ENCODE peak calls at places on chromosomes 1 and 21, in four cellular contexts. Q is HepG2, O is K562, J is GM12878. S is an unnamed sample.

GRCh38 chr1:148333875-148334338 is 149.2 kb downstream of the PPIAL4G start:
- DNase-seq in Q (no peak), O (no peak), J (no peak), S (no peak)

GRCh38 chr21:28617300-28617699 is 375.4 kb downstream of the LTN1 start:
- DNase-seq in Q (no peak), O (no peak), J (no peak), S (no peak)

GRCh38 chr1:3283849-3284248 is 170.6 kb upstream of the ARHGEF16 start:
- DNase-seq in Q (peak), O (peak), J (no peak), S (peak)

GRCh38 chr1:39017266-39017665 is 8.9 kb upstream of the NDUFS5 start:
- DNase-seq in Q (no peak), O (no peak), J (no peak), S (no peak)

GRCh38 chr21:31248598-31248997 is 95.5 kb downstream of the TIAM1 start:
- DNase-seq in Q (no peak), O (no peak), J (no peak), S (no peak)

GRCh38 chr1:181033799-181034391 is at the start of gene MR1:
- DNase-seq in Q (peak), O (peak), J (peak), S (peak)

GRCh38 chr1:230503741-230504140 is 77.6 kb upstream of the PGBD5 start:
- DNase-seq in Q (no peak), O (no peak), J (no peak), S (no peak)

GRCh38 chr1:41613646-41614592 is 129.4 kb upstream of the EDN2 start:
- DNase-seq in Q (no peak), O (no peak), J (no peak), S (no peak)

GRCh38 chr1:37286881-37287280 is 187.5 kb upstream of the ZC3H12A start:
- DNase-seq in Q (no peak), O (no peak), J (no peak), S (no peak)

GRCh38 chr1:5408401-5408800 is 583.8 kb downstream of the NPHP4 start:
- DNase-seq in Q (no peak), O (no peak), J (no peak), S (no peak)

GRCh38 chr1:39841429-39841828 is 41.9 kb downstream of the TRIT1 start:
- DNase-seq in Q (no peak), O (no peak), J (no peak), S (no peak)

GRCh38 chr1:75672528-75673393 is 51.7 kb upstream of the ACADM start:
- DNase-seq in Q (peak), O (peak), J (no peak), S (peak)

GRCh38 chr1:172004671-172005070 is 163.4 kb downstream of the DNM3 start:
- DNase-seq in Q (no peak), O (no peak), J (no peak), S (no peak)

GRCh38 chr21:43986544-43987451 is 25.3 kb upstream of the TRAPPC10 start:
- DNase-seq in Q (no peak), O (no peak), J (no peak), S (no peak)

GRCh38 chr1:44531785-44532566 is 126.9 kb downstream of the RNF220 start:
- DNase-seq in Q (peak), O (peak), J (peak), S (no peak)

DNA sequence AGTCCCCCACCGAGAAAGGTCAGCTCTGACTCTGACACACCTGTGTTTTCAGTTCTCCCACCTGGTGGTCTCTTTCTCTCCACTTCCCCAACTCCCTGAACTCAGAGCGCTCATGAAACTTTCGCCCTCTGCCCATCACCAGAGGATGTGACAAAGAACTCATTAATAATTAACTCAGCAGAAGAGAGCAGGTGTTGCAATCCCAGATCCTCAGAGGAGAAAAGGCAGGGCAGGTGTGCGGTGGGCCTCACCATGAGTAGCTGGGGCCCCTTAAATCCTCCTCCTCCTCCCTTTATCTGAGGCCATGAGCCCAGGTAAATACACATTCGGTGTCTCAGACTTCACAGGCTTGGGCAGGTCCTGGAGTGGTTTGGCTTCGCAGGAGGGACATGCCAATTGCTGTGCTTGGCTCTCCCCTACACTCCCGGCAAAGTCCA is 1.7 kb upstream of the LAMB3 start:
- DNase-seq in Q (peak), O (no peak), J (no peak), S (no peak)
- TF ChIP-seq TARDBP in Q (no peak), O (no peak), J (no peak), S (no peak)

GRCh38 chr1:243550276-243550675 is 294.4 kb downstream of the SDCCAG8 start:
- DNase-seq in Q (no peak), O (no peak), J (no peak), S (no peak)

GRCh38 chr1:243549791-243550190 is 293.9 kb downstream of the SDCCAG8 start:
- DNase-seq in Q (no peak), O (no peak), J (no peak), S (no peak)

GRCh38 chr1:243548516-243548915 is 292.7 kb downstream of the SDCCAG8 start:
- DNase-seq in Q (no peak), O (no peak), J (no peak), S (no peak)

GRCh38 chr1:243547906-243548305 is 292.1 kb downstream of the SDCCAG8 start:
- DNase-seq in Q (no peak), O (no peak), J (no peak), S (no peak)

DNA sequence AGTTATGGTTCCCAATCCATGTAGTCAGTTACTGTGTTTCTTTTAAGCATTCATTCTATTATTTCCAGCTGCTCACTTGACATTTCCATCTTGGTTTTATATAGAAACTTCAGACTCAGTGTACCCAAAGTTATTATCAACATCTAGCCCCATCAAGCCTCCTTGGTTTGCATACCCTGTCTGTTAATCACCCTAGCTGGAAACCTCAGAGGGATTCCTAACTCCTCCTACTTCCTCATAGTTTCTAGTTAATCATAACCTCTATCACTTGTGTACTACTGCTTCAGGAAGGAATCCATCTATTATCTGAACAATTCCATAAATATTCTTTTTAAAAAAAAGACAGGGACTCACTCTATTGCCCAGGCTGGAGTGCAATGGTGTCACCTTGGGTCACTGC is 293.3 kb downstream of the SDCCAG8 start:
- DNase-seq in Q (no peak), O (no peak), J (no peak), S (no peak)
- TF ChIP-seq TARDBP in Q (no peak), O (no peak), J (no peak), S (no peak)

GRCh38 chr1:156316909-156317308 is 17.8 kb upstream of the VHLL start:
- DNase-seq in Q (no peak), O (no peak), J (no peak), S (no peak)

GRCh38 chr1:156308078-156308477 is 9.0 kb upstream of the VHLL start:
- DNase-seq in Q (no peak), O (no peak), J (no peak), S (no peak)

DNA sequence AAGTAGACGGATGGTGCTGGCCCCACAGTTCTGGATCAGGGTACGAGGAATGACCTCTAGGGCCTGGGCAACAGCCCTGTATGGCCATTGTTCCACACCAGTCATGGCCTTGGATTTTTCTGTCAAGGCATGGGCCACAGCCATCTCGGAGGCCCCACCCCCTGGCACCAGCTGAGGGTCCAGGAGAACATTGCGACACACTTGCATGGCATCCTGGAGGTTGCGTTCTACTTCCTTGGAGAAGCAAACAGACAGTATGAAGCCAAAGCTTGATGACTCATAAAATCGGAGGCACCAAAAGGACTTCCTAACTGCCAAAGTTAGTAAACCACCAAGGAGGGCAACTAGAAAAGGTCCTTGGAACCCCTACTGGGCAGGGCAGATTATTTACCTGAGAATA is 11.9 kb upstream of the VHLL start:
- DNase-seq in Q (no peak), O (no peak), J (no peak), S (no peak)
- TF ChIP-seq TARDBP in Q (no peak), O (no peak), J (no peak), S (no peak)

DNA sequence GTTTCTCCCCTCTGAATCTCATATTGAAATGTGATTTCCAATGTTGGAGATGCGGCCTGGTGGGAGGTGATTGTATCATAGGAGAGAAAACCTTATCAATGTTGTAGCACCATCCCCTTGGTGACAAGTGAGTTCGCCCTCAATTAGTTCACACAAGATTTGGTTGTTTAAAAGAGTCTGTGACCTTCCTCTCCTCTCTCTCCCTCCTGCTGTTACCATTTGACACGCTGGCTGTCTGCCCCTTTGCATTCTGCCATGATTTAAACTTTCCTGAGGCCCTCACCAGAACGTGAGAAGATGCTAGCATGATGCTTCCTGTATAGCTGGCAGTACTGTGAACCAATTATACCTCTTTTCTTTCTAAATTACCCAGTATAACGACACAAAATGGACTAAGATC is 730.9 kb upstream of the PRMT6 start:
- DNase-seq in Q (no peak), O (no peak), J (no peak), S (no peak)
- TF ChIP-seq TARDBP in Q (no peak), O (no peak), J (no peak), S (no peak)

GRCh38 chr21:27532081-27532480 is 565.2 kb upstream of the ADAMTS5 start:
- DNase-seq in Q (peak), O (no peak), J (no peak), S (no peak)

GRCh38 chr21:27526451-27526850 is 559.6 kb upstream of the ADAMTS5 start:
- DNase-seq in Q (no peak), O (no peak), J (no peak), S (no peak)

GRCh38 chr21:27525780-27526179 is 558.9 kb upstream of the ADAMTS5 start:
- DNase-seq in Q (no peak), O (no peak), J (no peak), S (no peak)

GRCh38 chr21:27534211-27534610 is 567.3 kb upstream of the ADAMTS5 start:
- DNase-seq in Q (no peak), O (no peak), J (no peak), S (no peak)

DNA sequence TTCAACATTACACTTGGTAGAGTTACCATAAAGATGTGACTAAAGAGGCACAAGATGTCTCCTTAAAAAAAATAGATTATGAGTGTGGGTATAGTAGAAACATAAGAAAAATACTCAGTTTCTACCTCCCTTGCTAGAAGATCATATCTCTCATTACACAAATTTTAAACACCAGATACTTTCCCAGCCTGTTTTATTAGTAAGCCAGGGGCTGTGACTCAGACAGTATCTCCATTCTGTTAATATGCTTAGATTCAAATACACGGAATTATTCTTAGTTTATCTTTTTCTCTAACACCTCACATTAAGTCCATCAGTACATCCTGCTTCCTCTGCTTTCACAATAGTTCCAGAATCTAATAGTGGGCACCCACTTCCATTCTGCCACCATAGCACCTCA is 561.8 kb upstream of the ADAMTS5 start:
- DNase-seq in Q (no peak), O (no peak), J (no peak), S (no peak)
- TF ChIP-seq TARDBP in Q (no peak), O (no peak), J (no peak), S (no peak)

DNA sequence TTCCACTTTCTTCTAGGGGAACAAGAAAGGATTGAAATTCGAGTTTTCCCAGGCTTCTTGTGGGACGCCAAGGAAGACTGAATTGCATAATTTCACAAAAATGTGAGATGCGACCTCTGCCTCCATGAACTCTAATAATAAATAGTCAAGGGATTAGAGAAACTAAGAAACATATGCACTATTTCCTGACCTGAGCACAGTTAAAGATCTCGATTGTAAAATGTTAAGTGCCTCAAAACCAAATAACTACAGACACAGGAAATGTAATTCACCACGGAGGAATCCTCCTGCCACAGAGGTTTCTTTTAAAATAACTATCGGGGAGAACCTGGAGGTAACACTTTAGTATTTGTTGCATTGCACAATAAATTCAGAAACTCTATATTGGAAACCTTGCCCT is 117.3 kb upstream of the MARK1 start:
- DNase-seq in Q (no peak), O (no peak), J (no peak), S (no peak)
- TF ChIP-seq TARDBP in Q (no peak), O (no peak), J (no peak), S (no peak)

S was measured in HEK293T.